ENCODE peak calls at places on chromosomes 1 and 21, in seven cellular contexts. T, W, C, E, K, N and S are unnamed samples. For H3K9me3, the result is how much of the 10 kb centered on the place peaks cover.

GRCh38 chr21:37338671-37339526 is 27.7 kb upstream of the DYRK1A start:
- DNase-seq in C (peak), K (no peak), T (peak), N (no peak), W (no peak), E (no peak), S (peak)

GRCh38 chr1:150572918-150573647 is 6.3 kb downstream of the MCL1 start:
- DNase-seq in T (no peak), K (no peak), N (no peak), W (peak), E (no peak), C (no peak), S (peak)

GRCh38 chr21:45004481-45005263 is 64.8 kb downstream of the SLX9 start:
- DNase-seq in E (peak), N (no peak), W (no peak), C (peak), K (no peak), T (no peak), S (no peak)

GRCh38 chr1:185853739-185854138 is 119.5 kb downstream of the HMCN1 start:
- DNase-seq in K (no peak), W (no peak), N (no peak), E (no peak), T (no peak), C (no peak), S (peak)

GRCh38 chr1:15942661-15943514 is 33.0 kb downstream of the ZBTB17 start:
- DNase-seq in C (peak), K (no peak), T (no peak), E (no peak), W (no peak), N (no peak), S (no peak)

GRCh38 chr1:10387611-10388386 is 11.1 kb upstream of the PGD start:
- DNase-seq in E (peak), T (peak), C (peak), W (peak), N (no peak), K (peak), S (peak)

GRCh38 chr21:37172646-37173045 is 94.5 kb downstream of the VPS26C start:
- DNase-seq in C (no peak), W (no peak), N (no peak), K (no peak), T (no peak), E (no peak), S (no peak)

GRCh38 chr1:201713093-201713810 is 115.7 kb upstream of the IPO9 start:
- DNase-seq in C (peak), N (no peak), T (peak), W (no peak), K (no peak), E (peak), S (peak)

DNA sequence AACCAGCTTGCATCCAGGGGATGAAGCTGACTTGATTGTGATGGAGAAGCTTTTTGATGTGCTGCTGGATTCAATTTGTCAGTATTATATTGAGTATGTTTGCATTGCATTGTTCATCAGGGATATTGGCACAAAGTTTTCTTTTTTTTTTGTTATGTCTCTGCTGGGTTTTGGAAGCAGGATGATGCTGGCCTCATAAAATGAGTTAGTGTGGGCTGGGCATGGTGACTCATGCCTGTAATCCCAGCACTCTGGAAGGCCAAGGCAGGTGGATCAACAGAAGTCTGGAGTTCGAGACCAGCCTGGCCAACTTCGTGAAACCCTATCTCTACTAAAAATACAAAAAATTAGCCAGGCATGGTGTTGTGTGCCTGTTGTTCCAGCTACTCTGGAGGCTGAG is 8.6 kb downstream of the OR2L3 start:
- DNase-seq in N (no peak), T (no peak), E (no peak), C (no peak), K (no peak), W (no peak), S (no peak)
- H3K9me3 ChIP-seq in N (under half), T (under half), E (under half), C (under half), K (under half), W (under half), S (under half)

GRCh38 chr1:118986291-118986838 is 1.8 kb downstream of the TBX15 start:
- DNase-seq in K (peak), C (no peak), E (no peak), T (no peak), W (no peak), N (no peak), S (no peak)

GRCh38 chr1:118983558-118984021 is 4.6 kb downstream of the TBX15 start:
- DNase-seq in T (no peak), C (no peak), K (no peak), E (peak), W (no peak), N (no peak), S (no peak)

GRCh38 chr1:118985611-118986290 is 2.4 kb downstream of the TBX15 start:
- DNase-seq in E (peak), T (no peak), K (no peak), W (no peak), C (no peak), N (no peak), S (no peak)

GRCh38 chr1:118984086-118984989 is 3.8 kb downstream of the TBX15 start:
- DNase-seq in C (peak), K (peak), E (peak), T (no peak), N (no peak), W (no peak), S (no peak)

DNA sequence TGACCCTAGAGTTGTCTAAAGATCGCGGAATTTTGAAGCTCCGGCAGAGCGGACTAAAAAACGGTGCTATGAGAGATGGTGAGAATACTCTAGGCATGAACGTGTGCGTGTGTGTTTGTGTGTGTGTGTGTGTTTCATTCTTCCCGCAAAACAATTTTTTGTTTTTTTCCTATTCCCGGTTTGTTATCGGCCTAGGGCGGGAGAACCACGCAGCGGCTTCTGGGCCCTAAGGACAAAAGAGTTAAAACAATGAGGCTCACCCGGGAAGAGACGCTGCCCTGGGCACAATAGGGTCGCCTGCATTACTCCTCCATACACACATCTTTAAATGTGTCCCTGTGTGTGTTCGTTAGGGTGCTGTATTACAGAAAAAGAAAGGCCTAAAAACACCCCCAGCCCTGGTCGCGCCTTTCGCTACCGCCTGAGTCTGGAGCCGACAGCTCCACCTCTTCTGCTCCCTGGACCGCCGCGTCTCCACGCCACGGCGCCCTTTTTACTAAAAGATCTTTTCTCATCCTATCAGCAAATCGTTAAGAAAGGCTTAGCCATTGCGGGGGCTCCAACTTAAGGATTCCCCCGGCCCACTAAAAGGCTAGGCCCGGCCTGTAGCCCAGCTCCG is 3.0 kb downstream of the TBX15 start:
- DNase-seq in C (no peak), E (no peak), N (no peak), T (no peak), K (peak), W (no peak), S (no peak)
- H3K4me3 ChIP-seq in C (peak), E (peak), N (no peak), T (peak), K (peak), W (no peak), S (peak)

GRCh38 chr21:19130379-19131028 is 726.9 kb upstream of the TMPRSS15 start:
- DNase-seq in C (no peak), W (no peak), N (no peak), K (no peak), E (no peak), T (no peak), S (no peak)
- H3K9me3 ChIP-seq in C (under half), W (under half), N (under half), K (under half), E (under half), T (under half), S (under half)

GRCh38 chr1:94928293-94928939 is 1.5 kb upstream of the CNN3 start:
- DNase-seq in T (no peak), C (no peak), E (no peak), W (no peak), K (no peak), N (no peak), S (no peak)

GRCh38 chr1:94926365-94926914 is 470 bp downstream of the CNN3 start:
- DNase-seq in W (no peak), K (peak), T (peak), C (peak), N (no peak), E (peak), S (peak)

GRCh38 chr1:94929351-94929814 is 2.5 kb upstream of the CNN3 start:
- DNase-seq in K (no peak), T (no peak), C (peak), E (no peak), N (no peak), W (no peak), S (no peak)

GRCh38 chr1:94926915-94927404 is at the start of gene CNN3:
- DNase-seq in E (peak), W (no peak), C (peak), N (peak), T (peak), K (peak), S (peak)

GRCh38 chr1:94927405-94928175 is 680 bp upstream of the CNN3 start:
- DNase-seq in E (peak), C (no peak), N (no peak), T (no peak), W (no peak), K (peak), S (peak)
- H3K4me3 ChIP-seq in E (peak), C (peak), N (no peak), T (peak), W (no peak), K (peak), S (peak)

GRCh38 chr1:152487871-152488270 is 22.7 kb upstream of the LCE5A start:
- DNase-seq in E (no peak), C (no peak), T (no peak), N (no peak), W (no peak), K (no peak), S (no peak)
- H3K9me3 ChIP-seq in E (under half), C (under half), T (under half), N (under half), W (under half), K (under half), S (under half)

DNA sequence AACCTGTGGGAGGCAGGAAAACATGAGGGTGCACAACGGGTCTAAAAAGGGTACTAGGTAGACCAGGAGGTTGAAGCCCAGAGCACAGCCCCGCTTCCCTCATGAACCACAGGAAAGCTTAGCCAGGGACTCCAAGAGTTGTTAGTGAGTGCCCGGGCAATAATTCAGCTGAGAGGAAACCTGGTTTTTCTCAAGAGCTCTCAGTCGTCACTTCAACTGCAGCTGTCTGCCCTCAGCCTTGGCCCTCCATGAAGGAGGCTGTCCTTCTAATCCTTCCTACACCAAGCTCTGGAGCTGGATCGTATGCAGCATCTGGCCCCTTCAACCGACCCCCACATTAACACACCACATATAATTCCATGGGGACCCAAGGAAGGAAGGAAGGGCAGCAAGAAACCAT is 77.0 kb upstream of the BACE2 start:
- DNase-seq in N (no peak), C (no peak), K (no peak), W (no peak), E (no peak), T (no peak), S (no peak)
- H3K4me3 ChIP-seq in N (no peak), C (no peak), K (no peak), W (no peak), E (no peak), T (no peak), S (no peak)